ENCODE peak calls at places on chromosomes 2 and 18, in six cellular contexts. W is activated naive CD8-positive, alpha-beta T cell treated with anti-CD3 and anti-CD28 coated beads, Interleukin-2, amount 50 U/mL, for 24 hours; C is ELR; M is activated CD8-positive, alpha-beta memory T cell treated with anti-CD3 and anti-CD28 coated beads for 1 hour; P is stimulated activated CD8-positive, alpha-beta memory T cell treated with anti-CD3 and anti-CD28 coated beads, Interleukin-15, amount 100 ng/mL, for 4 hours; K is right lobe of liver. J is an unnamed sample.

GRCh38 chr2:237198144-237198900 is 112.6 kb downstream of the COPS8 start:
- DNase-seq in W (no peak), C (peak), M (no peak), P (no peak), K (no peak), J (no peak)

GRCh38 chr18:9739516-9739915 is 31.4 kb downstream of the RAB31 start:
- DNase-seq in W (no peak), C (peak), M (no peak), P (no peak), K (peak), J (no peak)

GRCh38 chr2:176114930-176115625 is 1.5 kb upstream of the HOXD10 start:
- DNase-seq in W (no peak), C (no peak), M (no peak), P (no peak), K (no peak), J (no peak)

GRCh38 chr2:28586864-28587263 is 91.0 kb downstream of the PLB1 start:
- DNase-seq in W (peak), C (no peak), M (no peak), P (no peak), K (no peak), J (no peak)

GRCh38 chr2:95231723-95232122 is 24.4 kb downstream of the ZNF892 start:
- DNase-seq in W (peak), C (peak), M (no peak), P (no peak), K (peak), J (no peak)

GRCh38 chr2:156083707-156084494 is 248.6 kb downstream of the NR4A2 start:
- DNase-seq in W (no peak), C (no peak), M (no peak), P (no peak), K (no peak), J (no peak)

GRCh38 chr18:21115519-21116411 is 4.2 kb upstream of the ROCK1 start:
- DNase-seq in W (no peak), C (peak), M (no peak), P (no peak), K (no peak), J (no peak)

GRCh38 chr2:129748653-129749052 is 230.8 kb upstream of the RAB6C start:
- DNase-seq in W (no peak), C (no peak), M (no peak), P (no peak), K (no peak), J (no peak)